ENCODE peak calls at places on chromosome 10, in five cellular contexts. A is HCT116, C is HepG2, K is K562, J is SK-N-SH. V is an unnamed sample.

GRCh38 chr10:42940487-42941157 is 136.2 kb upstream of the RET start:
- DNase-seq in A (no peak), C (no peak), K (no peak), J (peak; percentile 60), V (no peak)

GRCh38 chr10:22620140-22620857 is 94.1 kb downstream of the PIP4K2A start:
- DNase-seq in A (peak; percentile 91), C (no peak), K (no peak), J (peak; percentile 44), V (peak; percentile 30)

GRCh38 chr10:69659286-69660027 is 29.4 kb downstream of the FAM241B start:
- DNase-seq in A (no peak), C (no peak), K (no peak), J (no peak), V (no peak)

GRCh38 chr10:97960269-97960869 is 70.1 kb downstream of the CRTAC1 start:
- DNase-seq in A (no peak), C (no peak), K (no peak), J (no peak), V (no peak)

GRCh38 chr10:73859441-73860049 is 14.8 kb downstream of the CAMK2G start:
- DNase-seq in A (no peak), C (no peak), K (no peak), J (no peak), V (no peak)

GRCh38 chr10:22550732-22551131 is 163.6 kb downstream of the PIP4K2A start:
- DNase-seq in A (peak; percentile 16), C (peak; percentile 40), K (peak; percentile 60), J (peak; percentile 69), V (peak; percentile 1)

GRCh38 chr10:100359030-100359432 is 12.0 kb downstream of the SCD start:
- DNase-seq in A (no peak), C (peak; percentile 54), K (peak; percentile 47), J (peak; percentile 70), V (no peak)

GRCh38 chr10:4981722-4982471 is 18.7 kb downstream of the AKR1C1 start:
- DNase-seq in A (peak; percentile 26), C (peak; percentile 79), K (peak; percentile 62), J (peak; percentile 12), V (no peak)

GRCh38 chr10:101903827-101904520 is 60.4 kb upstream of the KCNIP2 start:
- DNase-seq in A (no peak), C (no peak), K (no peak), J (no peak), V (no peak)

GRCh38 chr10:69845574-69846251 is 44.0 kb downstream of the COL13A1 start:
- DNase-seq in A (no peak), C (no peak), K (no peak), J (peak; percentile 76), V (peak; percentile 30)

GRCh38 chr10:90175161-90175681 is 473.8 kb downstream of the KIF20B start:
- DNase-seq in A (no peak), C (no peak), K (no peak), J (no peak), V (no peak)

GRCh38 chr10:117174439-117175214 is 22.7 kb upstream of the KCNK18 start:
- DNase-seq in A (peak; percentile 82), C (peak; percentile 73), K (peak; percentile 70), J (peak; percentile 84), V (peak; percentile 80)

GRCh38 chr10:6337382-6337781 is 134.7 kb downstream of the PFKFB3 start:
- DNase-seq in A (no peak), C (no peak), K (no peak), J (no peak), V (no peak)

GRCh38 chr10:124033887-124034218 is 59.5 kb downstream of the CHST15 start:
- DNase-seq in A (no peak), C (no peak), K (no peak), J (peak; percentile 50), V (no peak)

GRCh38 chr10:111481271-111482073 is 404.6 kb downstream of the ADRA2A start:
- DNase-seq in A (no peak), C (peak; percentile 9), K (no peak), J (no peak), V (no peak)
- TF ChIP-seq JUND in A (no peak), C (no peak), K (no peak), J (no peak), V (no peak)

GRCh38 chr10:72812798-72813430 is 80.6 kb upstream of the OIT3 start:
- DNase-seq in A (peak; percentile 42), C (no peak), K (no peak), J (no peak), V (peak; percentile 9)
- TF ChIP-seq JUND in A (peak; percentile 46), C (no peak), K (no peak), J (peak; percentile 80), V (no peak)

GRCh38 chr10:33655921-33656320 is 321.5 kb upstream of the NRP1 start:
- DNase-seq in A (no peak), C (no peak), K (no peak), J (no peak), V (no peak)
- TF ChIP-seq JUND in A (no peak), C (no peak), K (no peak), J (no peak), V (no peak)

GRCh38 chr10:17026686-17027485 is 102.7 kb downstream of the CUBN start:
- DNase-seq in A (no peak), C (no peak), K (no peak), J (no peak), V (no peak)

GRCh38 chr10:17024461-17024860 is 105.2 kb downstream of the CUBN start:
- DNase-seq in A (no peak), C (no peak), K (no peak), J (no peak), V (no peak)

GRCh38 chr10:17022898-17023297 is 106.7 kb downstream of the CUBN start:
- DNase-seq in A (no peak), C (no peak), K (no peak), J (no peak), V (no peak)

GRCh38 chr10:17023386-17024298 is 106.0 kb downstream of the CUBN start:
- DNase-seq in A (peak; percentile 82), C (peak; percentile 48), K (peak; percentile 27), J (no peak), V (no peak)

DNA sequence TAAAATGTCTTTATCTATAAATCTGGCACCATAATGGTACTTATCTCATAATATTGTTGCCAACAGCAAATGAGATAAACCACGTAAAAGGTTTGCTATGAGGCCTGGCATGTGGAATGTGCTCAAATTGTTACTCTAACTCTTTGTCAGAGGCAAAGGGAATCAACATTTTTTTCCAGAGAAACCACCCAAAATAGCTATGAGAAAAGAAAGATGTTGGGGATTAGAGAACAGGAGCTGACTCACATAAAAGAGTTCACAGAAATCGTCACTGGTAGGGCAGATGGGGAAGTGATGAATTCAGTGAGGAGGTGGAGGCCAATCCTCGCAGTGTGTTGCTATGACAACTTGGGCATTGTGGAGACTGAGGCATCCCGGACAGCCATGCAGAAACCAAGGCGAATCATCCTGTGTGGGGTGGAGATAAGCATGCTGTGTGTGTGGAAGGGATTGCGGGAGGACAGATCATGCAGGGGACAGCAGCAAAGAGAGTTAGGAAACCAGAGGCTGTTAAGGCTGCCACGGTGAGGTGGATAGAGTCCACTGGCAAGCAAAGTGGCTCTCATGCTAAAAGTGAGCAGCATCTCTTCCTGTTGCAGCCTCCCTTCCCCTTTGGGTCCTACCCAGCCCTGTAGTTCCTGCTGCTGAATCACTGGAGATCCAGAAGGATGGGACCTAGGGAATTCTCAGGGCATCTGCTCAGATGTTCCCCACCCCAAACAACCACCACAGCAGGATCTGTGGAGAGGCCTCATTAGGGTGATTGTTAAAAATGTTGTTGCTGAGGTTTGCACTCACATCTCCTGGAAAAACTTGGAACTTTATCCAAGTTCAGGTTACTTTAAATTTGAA is 103.9 kb downstream of the CUBN start:
- DNase-seq in A (peak; percentile 21), C (peak; percentile 17), K (no peak), J (peak; percentile 19), V (no peak)
- TF ChIP-seq JUND in A (no peak), C (no peak), K (peak; percentile 38), J (peak; percentile 89), V (no peak)

GRCh38 chr10:93542358-93542791 is 24.1 kb upstream of the FFAR4 start:
- DNase-seq in A (no peak), C (no peak), K (no peak), J (peak; percentile 68), V (no peak)

GRCh38 chr10:93547522-93547921 is 18.9 kb upstream of the FFAR4 start:
- DNase-seq in A (no peak), C (no peak), K (no peak), J (no peak), V (no peak)

GRCh38 chr10:93541402-93542357 is 24.8 kb upstream of the FFAR4 start:
- DNase-seq in A (peak; percentile 27), C (peak; percentile 13), K (peak; percentile 54), J (peak; percentile 67), V (peak; percentile 64)
- TF ChIP-seq JUND in A (no peak), C (no peak), K (no peak), J (no peak), V (no peak)

DNA sequence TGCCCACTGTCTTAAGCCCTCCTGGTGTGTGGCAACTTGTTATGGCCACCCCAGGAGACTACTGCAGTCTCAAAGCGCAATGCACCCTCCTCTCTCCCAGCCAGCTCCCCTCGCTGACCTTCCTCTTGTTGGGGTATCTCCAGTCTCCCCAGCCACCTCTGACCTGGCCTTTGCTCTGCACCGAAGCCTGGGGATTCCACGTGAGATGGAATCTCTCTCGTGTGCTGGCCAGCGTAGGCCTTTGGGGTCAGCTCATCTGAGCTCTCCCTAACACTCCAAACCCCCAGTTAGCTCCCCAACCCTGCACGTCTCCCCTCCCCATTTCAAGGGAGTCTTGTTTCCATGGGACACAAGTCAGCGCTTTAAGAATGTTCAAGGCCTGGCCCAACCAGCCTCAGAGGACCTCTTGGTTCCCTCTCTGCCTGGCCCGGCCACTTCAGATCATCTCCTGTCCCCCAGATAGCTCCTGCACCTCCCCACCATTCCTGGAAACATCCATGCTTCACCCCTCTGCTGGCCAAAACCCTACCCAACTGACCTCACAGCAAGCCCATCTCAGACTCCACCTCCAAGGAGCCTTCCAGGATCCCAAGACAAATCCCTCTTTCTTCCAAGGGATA is 11.2 kb downstream of the ITPRIP start:
- DNase-seq in A (no peak), C (no peak), K (no peak), J (no peak), V (no peak)
- TF ChIP-seq JUND in A (no peak), C (no peak), K (no peak), J (no peak), V (no peak)

V was measured in T47D.